ENCODE peak calls at places on chromosomes 6 and 20, in eight cellular contexts. One of them, this sample, is unnamed.

GRCh38 chr6:72418495-72418894 is 203.4 kb upstream of the KCNQ5 start:
- DNase-seq in astrocyte: peak
- DNase-seq in left cardiac atrium: no peak
- DNase-seq in G401: no peak
- DNase-seq in activated naive CD8-positive, alpha-beta T cell treated with anti-CD3 and anti-CD28 coated beads, Interleukin-2, amount 50 U/mL, for 16 hours: no peak
- DNase-seq in NCI-H446: no peak
- DNase-seq in RPMI7951: no peak
- DNase-seq in iris pigment epithelial cell: peak
- DNase-seq in this sample: no peak

GRCh38 chr6:131764350-131764749 is 43.5 kb upstream of the ENPP1 start:
- DNase-seq in astrocyte: no peak
- DNase-seq in left cardiac atrium: no peak
- DNase-seq in G401: no peak
- DNase-seq in activated naive CD8-positive, alpha-beta T cell treated with anti-CD3 and anti-CD28 coated beads, Interleukin-2, amount 50 U/mL, for 16 hours: no peak
- DNase-seq in NCI-H446: no peak
- DNase-seq in RPMI7951: no peak
- DNase-seq in iris pigment epithelial cell: peak
- DNase-seq in this sample: no peak

GRCh38 chr20:37956099-37956498 is 53.2 kb downstream of the VSTM2L start:
- DNase-seq in astrocyte: no peak
- DNase-seq in left cardiac atrium: no peak
- DNase-seq in G401: no peak
- DNase-seq in activated naive CD8-positive, alpha-beta T cell treated with anti-CD3 and anti-CD28 coated beads, Interleukin-2, amount 50 U/mL, for 16 hours: no peak
- DNase-seq in NCI-H446: peak
- DNase-seq in RPMI7951: peak
- DNase-seq in iris pigment epithelial cell: peak
- DNase-seq in this sample: peak

GRCh38 chr6:158039571-158040050 is 57.9 kb downstream of the SYNJ2 start:
- DNase-seq in astrocyte: peak
- DNase-seq in left cardiac atrium: peak
- DNase-seq in G401: peak
- DNase-seq in activated naive CD8-positive, alpha-beta T cell treated with anti-CD3 and anti-CD28 coated beads, Interleukin-2, amount 50 U/mL, for 16 hours: no peak
- DNase-seq in NCI-H446: no peak
- DNase-seq in RPMI7951: peak
- DNase-seq in iris pigment epithelial cell: peak
- DNase-seq in this sample: peak

GRCh38 chr6:28335040-28335563 is 846 bp downstream of the ZSCAN31 start:
- DNase-seq in astrocyte: no peak
- DNase-seq in left cardiac atrium: no peak
- DNase-seq in G401: no peak
- DNase-seq in activated naive CD8-positive, alpha-beta T cell treated with anti-CD3 and anti-CD28 coated beads, Interleukin-2, amount 50 U/mL, for 16 hours: no peak
- DNase-seq in NCI-H446: no peak
- DNase-seq in RPMI7951: no peak
- DNase-seq in iris pigment epithelial cell: no peak
- DNase-seq in this sample: no peak

GRCh38 chr20:38008233-38008944 is 24.9 kb downstream of the TTI1 start:
- DNase-seq in astrocyte: no peak
- DNase-seq in left cardiac atrium: no peak
- DNase-seq in G401: no peak
- DNase-seq in activated naive CD8-positive, alpha-beta T cell treated with anti-CD3 and anti-CD28 coated beads, Interleukin-2, amount 50 U/mL, for 16 hours: no peak
- DNase-seq in NCI-H446: no peak
- DNase-seq in RPMI7951: no peak
- DNase-seq in iris pigment epithelial cell: no peak
- DNase-seq in this sample: no peak

GRCh38 chr6:52519618-52520017 is 57.2 kb downstream of the TRAM2 start:
- DNase-seq in astrocyte: no peak
- DNase-seq in left cardiac atrium: no peak
- DNase-seq in G401: no peak
- DNase-seq in activated naive CD8-positive, alpha-beta T cell treated with anti-CD3 and anti-CD28 coated beads, Interleukin-2, amount 50 U/mL, for 16 hours: no peak
- DNase-seq in NCI-H446: no peak
- DNase-seq in RPMI7951: no peak
- DNase-seq in iris pigment epithelial cell: no peak
- DNase-seq in this sample: no peak

GRCh38 chr20:22374066-22374465 is 210.3 kb downstream of the FOXA2 start:
- DNase-seq in astrocyte: no peak
- DNase-seq in left cardiac atrium: no peak
- DNase-seq in G401: no peak
- DNase-seq in activated naive CD8-positive, alpha-beta T cell treated with anti-CD3 and anti-CD28 coated beads, Interleukin-2, amount 50 U/mL, for 16 hours: no peak
- DNase-seq in NCI-H446: no peak
- DNase-seq in RPMI7951: no peak
- DNase-seq in iris pigment epithelial cell: no peak
- DNase-seq in this sample: no peak

GRCh38 chr20:19628570-19629134 is 129.4 kb upstream of the RIN2 start:
- DNase-seq in astrocyte: peak
- DNase-seq in left cardiac atrium: peak
- DNase-seq in G401: peak
- DNase-seq in activated naive CD8-positive, alpha-beta T cell treated with anti-CD3 and anti-CD28 coated beads, Interleukin-2, amount 50 U/mL, for 16 hours: no peak
- DNase-seq in NCI-H446: peak
- DNase-seq in RPMI7951: peak
- DNase-seq in iris pigment epithelial cell: peak
- DNase-seq in this sample: no peak

GRCh38 chr6:11224252-11224965 is 8.1 kb downstream of the NEDD9 start:
- DNase-seq in astrocyte: peak
- DNase-seq in left cardiac atrium: no peak
- DNase-seq in G401: no peak
- DNase-seq in activated naive CD8-positive, alpha-beta T cell treated with anti-CD3 and anti-CD28 coated beads, Interleukin-2, amount 50 U/mL, for 16 hours: no peak
- DNase-seq in NCI-H446: no peak
- DNase-seq in RPMI7951: peak
- DNase-seq in iris pigment epithelial cell: peak
- DNase-seq in this sample: no peak

GRCh38 chr20:18524646-18525045 is 16.9 kb downstream of the SEC23B start:
- DNase-seq in astrocyte: peak
- DNase-seq in left cardiac atrium: no peak
- DNase-seq in G401: no peak
- DNase-seq in activated naive CD8-positive, alpha-beta T cell treated with anti-CD3 and anti-CD28 coated beads, Interleukin-2, amount 50 U/mL, for 16 hours: no peak
- DNase-seq in NCI-H446: no peak
- DNase-seq in RPMI7951: peak
- DNase-seq in iris pigment epithelial cell: peak
- DNase-seq in this sample: no peak

GRCh38 chr6:120569689-120570088 is 764.6 kb downstream of the TBC1D32 start:
- DNase-seq in astrocyte: no peak
- DNase-seq in left cardiac atrium: no peak
- DNase-seq in G401: no peak
- DNase-seq in activated naive CD8-positive, alpha-beta T cell treated with anti-CD3 and anti-CD28 coated beads, Interleukin-2, amount 50 U/mL, for 16 hours: no peak
- DNase-seq in NCI-H446: no peak
- DNase-seq in RPMI7951: no peak
- DNase-seq in iris pigment epithelial cell: no peak
- DNase-seq in this sample: no peak

GRCh38 chr6:69421986-69422385 is 374.8 kb downstream of the LMBRD1 start:
- DNase-seq in astrocyte: no peak
- DNase-seq in left cardiac atrium: no peak
- DNase-seq in G401: peak
- DNase-seq in activated naive CD8-positive, alpha-beta T cell treated with anti-CD3 and anti-CD28 coated beads, Interleukin-2, amount 50 U/mL, for 16 hours: no peak
- DNase-seq in NCI-H446: peak
- DNase-seq in RPMI7951: no peak
- DNase-seq in iris pigment epithelial cell: no peak
- DNase-seq in this sample: no peak

GRCh38 chr6:139341060-139341459 is 33.4 kb downstream of the CITED2 start:
- DNase-seq in astrocyte: no peak
- DNase-seq in left cardiac atrium: no peak
- DNase-seq in G401: no peak
- DNase-seq in activated naive CD8-positive, alpha-beta T cell treated with anti-CD3 and anti-CD28 coated beads, Interleukin-2, amount 50 U/mL, for 16 hours: no peak
- DNase-seq in NCI-H446: no peak
- DNase-seq in RPMI7951: no peak
- DNase-seq in iris pigment epithelial cell: no peak
- DNase-seq in this sample: no peak